ENCODE peak calls at places on chromosomes 6 and 20, in eight cellular contexts. B is prostate gland, X is K562, F is esophagus muscularis mucosa, O is endothelial cell of umbilical vein, I is sigmoid colon, U is GM12878, W is stomach. Z is an unnamed sample. For H3K4me1, the result is how much of the 10 kb centered on the place peaks cover.

GRCh38 chr6:134864558-134864957 is 85.3 kb downstream of the ALDH8A1 start:
- DNase-seq in B (no peak), X (no peak), F (no peak), O (no peak), I (no peak), U (no peak), W (no peak), Z (no peak)

GRCh38 chr6:30613251-30614043 is 3.6 kb downstream of the PPP1R10 start:
- DNase-seq in B (no peak), X (no peak), F (no peak), O (peak), I (peak), U (no peak), W (no peak), Z (no peak)

GRCh38 chr6:93889713-93890112 is 470.4 kb upstream of the EPHA7 start:
- DNase-seq in B (no peak), X (no peak), F (no peak), O (no peak), I (no peak), U (no peak), W (no peak), Z (no peak)

GRCh38 chr6:135002229-135002844 is 52.3 kb downstream of the HBS1L start:
- DNase-seq in B (no peak), X (peak), F (no peak), O (peak), I (no peak), U (no peak), W (no peak), Z (no peak)

GRCh38 chr6:135054238-135054574 is 416 bp downstream of the HBS1L start:
- DNase-seq in B (peak), X (peak), F (no peak), O (no peak), I (no peak), U (no peak), W (no peak), Z (no peak)

GRCh38 chr6:33822575-33823395 is 19.0 kb upstream of the MLN start:
- DNase-seq in B (no peak), X (peak), F (no peak), O (peak), I (no peak), U (no peak), W (no peak), Z (no peak)

GRCh38 chr20:17622851-17623508 is 53.1 kb downstream of the DSTN start:
- DNase-seq in B (no peak), X (no peak), F (no peak), O (no peak), I (peak), U (no peak), W (no peak), Z (peak)

GRCh38 chr6:21102624-21103023 is 490.9 kb upstream of the SOX4 start:
- DNase-seq in B (no peak), X (no peak), F (no peak), O (no peak), I (no peak), U (no peak), W (peak), Z (no peak)

GRCh38 chr20:57659789-57660509 is 39.7 kb upstream of the ZBP1 start:
- DNase-seq in B (peak), X (no peak), F (no peak), O (no peak), I (peak), U (no peak), W (peak), Z (peak)

GRCh38 chr6:43789447-43789846 is 19.4 kb downstream of the VEGFA start:
- DNase-seq in B (no peak), X (no peak), F (no peak), O (no peak), I (no peak), U (no peak), W (no peak), Z (no peak)

GRCh38 chr20:20711413-20711812 is 1.0 kb downstream of the RALGAPA2 start:
- DNase-seq in B (peak), X (no peak), F (peak), O (peak), I (no peak), U (no peak), W (no peak), Z (peak)

GRCh38 chr20:20709858-20710257 is 2.6 kb downstream of the RALGAPA2 start:
- DNase-seq in B (no peak), X (no peak), F (no peak), O (peak), I (no peak), U (no peak), W (no peak), Z (no peak)

GRCh38 chr20:20710847-20711315 is 1.6 kb downstream of the RALGAPA2 start:
- DNase-seq in B (peak), X (no peak), F (peak), O (peak), I (no peak), U (no peak), W (peak), Z (no peak)

GRCh38 chr20:20712004-20712473 is 405 bp downstream of the RALGAPA2 start:
- DNase-seq in B (peak), X (peak), F (no peak), O (peak), I (no peak), U (no peak), W (peak), Z (no peak)

GRCh38 chr20:20710443-20710842 is 2.0 kb downstream of the RALGAPA2 start:
- DNase-seq in B (no peak), X (no peak), F (no peak), O (no peak), I (no peak), U (no peak), W (no peak), Z (no peak)
- H3K4me1 ChIP-seq in B (under half), X (under half), F (under half), O (under half), I (under half), U (under half), W (half or more), Z (under half)

DNA sequence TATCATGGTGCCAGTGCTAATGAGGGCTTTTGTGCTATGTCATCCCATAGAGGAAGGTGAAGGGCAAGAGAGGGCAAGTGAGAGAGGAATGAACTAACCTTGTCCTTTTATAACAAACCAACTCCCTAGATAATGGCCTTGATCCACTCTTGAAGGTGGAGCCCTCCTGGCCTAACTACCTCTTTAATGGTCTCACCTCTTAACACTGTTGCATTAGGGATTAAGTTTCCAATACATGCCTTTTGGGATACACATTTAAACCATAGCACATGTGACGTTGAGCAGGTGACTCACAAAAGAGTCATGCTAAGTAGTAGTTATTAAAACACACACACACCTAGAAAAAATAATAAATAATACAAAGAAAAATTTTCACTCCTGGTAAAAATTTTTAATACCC is 36.9 kb downstream of the CCN2 start:
- DNase-seq in B (no peak), X (no peak), F (no peak), O (peak), I (no peak), U (no peak), W (no peak), Z (no peak)
- TF ChIP-seq POLR2AphosphoS5 in B (no peak), X (no peak), F (no peak), O (no peak), I (no peak), U (no peak), W (no peak), Z (no peak)

GRCh38 chr6:32175711-32176475 is at the start of gene AGPAT1:
- DNase-seq in B (peak), X (peak), F (peak), O (peak), I (peak), U (peak), W (peak), Z (peak)
- TF ChIP-seq POLR2A in B (peak), X (peak), F (no peak), O (peak), I (peak), U (peak), W (no peak), Z (no peak)

GRCh38 chr6:147156799-147157382 is 47.3 kb upstream of the STXBP5 start:
- DNase-seq in B (no peak), X (peak), F (no peak), O (no peak), I (no peak), U (no peak), W (no peak), Z (no peak)

GRCh38 chr6:147157930-147158329 is 46.3 kb upstream of the STXBP5 start:
- DNase-seq in B (no peak), X (no peak), F (no peak), O (no peak), I (no peak), U (no peak), W (no peak), Z (no peak)

GRCh38 chr6:147154454-147154853 is 49.8 kb upstream of the STXBP5 start:
- DNase-seq in B (peak), X (no peak), F (no peak), O (no peak), I (no peak), U (no peak), W (no peak), Z (no peak)

GRCh38 chr6:147158881-147159280 is 45.3 kb upstream of the STXBP5 start:
- DNase-seq in B (no peak), X (no peak), F (no peak), O (no peak), I (no peak), U (no peak), W (no peak), Z (no peak)

GRCh38 chr6:147156218-147156617 is 48.0 kb upstream of the STXBP5 start:
- DNase-seq in B (no peak), X (no peak), F (no peak), O (no peak), I (no peak), U (no peak), W (no peak), Z (no peak)
- H3K4me1 ChIP-seq in B (under half), X (under half), F (under half), O (under half), I (under half), U (under half), W (under half), Z (under half)

DNA sequence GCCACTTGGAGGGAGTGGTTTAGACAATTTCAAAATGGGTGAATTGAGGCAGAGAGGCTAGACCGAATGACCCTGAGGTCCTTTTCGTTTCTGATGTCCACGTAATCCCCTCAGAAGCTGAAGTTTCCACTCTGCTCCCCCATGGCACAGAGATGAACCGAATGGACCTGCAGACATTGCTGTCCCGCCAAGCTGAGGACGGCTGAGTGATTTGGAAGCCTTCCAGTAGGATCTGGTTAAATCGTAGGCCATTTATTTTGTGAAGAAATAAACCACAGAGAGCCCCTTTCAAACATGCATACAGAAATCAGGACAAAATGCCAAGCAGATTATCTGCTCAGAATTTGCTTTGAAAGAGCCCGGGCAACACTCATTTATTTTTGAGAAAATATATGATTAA is 77.7 kb downstream of the PKHD1 start:
- DNase-seq in B (no peak), X (no peak), F (no peak), O (no peak), I (no peak), U (no peak), W (no peak), Z (no peak)
- TF ChIP-seq POLR2AphosphoS5 in B (no peak), X (no peak), F (no peak), O (no peak), I (no peak), U (no peak), W (no peak), Z (no peak)

GRCh38 chr6:105917038-105917695 is 169.0 kb upstream of the PRDM1 start:
- DNase-seq in B (no peak), X (no peak), F (no peak), O (no peak), I (no peak), U (no peak), W (no peak), Z (no peak)

GRCh38 chr6:105909084-105909483 is 177.1 kb upstream of the PRDM1 start:
- DNase-seq in B (no peak), X (no peak), F (no peak), O (no peak), I (no peak), U (no peak), W (no peak), Z (no peak)

DNA sequence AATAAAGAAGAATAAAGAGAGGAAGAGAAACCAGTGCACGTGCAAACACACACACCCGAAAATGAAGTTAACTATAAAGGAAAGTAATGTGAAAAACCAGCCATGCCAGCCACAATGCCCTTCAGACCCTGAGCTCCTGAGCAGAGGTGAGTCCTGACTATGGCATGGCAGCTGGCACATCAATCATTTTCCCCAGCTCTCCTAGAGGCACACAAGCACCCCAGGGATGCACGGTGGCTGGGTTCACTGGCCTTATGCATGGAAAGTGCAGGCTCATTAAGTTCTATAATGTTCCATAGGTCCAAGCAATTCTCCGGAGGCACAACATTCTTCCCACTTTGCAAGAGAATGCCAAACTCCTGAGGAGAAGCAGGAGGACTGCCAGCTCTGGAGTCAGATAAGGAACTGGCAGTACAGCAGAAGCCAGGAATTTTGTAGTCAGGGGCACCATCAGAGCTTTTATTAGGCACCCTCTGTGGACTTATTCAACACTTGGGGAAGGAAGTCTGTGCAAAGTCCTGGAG is 175.0 kb upstream of the PRDM1 start:
- DNase-seq in B (no peak), X (no peak), F (no peak), O (no peak), I (no peak), U (no peak), W (peak), Z (no peak)
- TF ChIP-seq POLR2A in B (no peak), X (no peak), F (no peak), O (no peak), I (no peak), U (no peak), W (no peak), Z (no peak)

DNA sequence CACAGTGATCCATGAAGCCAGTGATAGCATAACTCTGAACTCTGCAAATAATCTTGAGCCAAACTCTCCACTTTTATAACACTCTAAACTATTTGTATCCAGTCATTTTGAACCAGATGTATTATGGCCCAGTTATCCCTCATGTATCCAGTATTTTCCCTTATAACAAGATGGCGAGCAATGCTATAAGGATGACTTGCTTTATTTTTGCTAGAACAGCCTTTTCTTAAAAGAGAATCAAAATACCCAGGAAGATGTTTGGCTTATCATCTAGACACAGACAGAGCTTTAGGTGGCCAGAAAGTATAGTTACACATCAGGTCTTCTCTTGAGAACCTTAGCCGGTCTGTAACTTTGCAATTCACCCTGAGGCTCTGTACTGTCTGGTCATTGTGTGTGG is 81.0 kb downstream of the DOK5 start:
- DNase-seq in B (no peak), X (no peak), F (no peak), O (no peak), I (no peak), U (no peak), W (no peak), Z (no peak)
- H3K4me1 ChIP-seq in B (under half), X (under half), F (under half), O (under half), I (under half), U (under half), W (under half), Z (under half)

Z was measured in spleen.